ENCODE peak calls at places on chromosomes 11 and 22, in four cellular contexts. Z is uterus, U is foreskin fibroblast, L is WTC11. M is an unnamed sample.
A peak's percentile ranks its signal among the peaks of the same experiment; 100 is the strongest.

GRCh38 chr11:22459053-22459452 is 120.9 kb downstream of the SLC17A6 start:
- DNase-seq in Z (no peak), U (peak; percentile 2), L (no peak), M (no peak)

GRCh38 chr22:20979243-20979809 is 2.8 kb upstream of the LZTR1 start:
- DNase-seq in Z (peak; percentile 63), U (peak; percentile 77), L (peak; percentile 95), M (no peak)

GRCh38 chr11:31641477-31642062 is 132.0 kb downstream of the ELP4 start:
- DNase-seq in Z (no peak), U (peak; percentile 7), L (peak; percentile 65), M (no peak)

GRCh38 chr11:85431319-85431718 is 195.8 kb downstream of the DLG2 start:
- DNase-seq in Z (no peak), U (no peak), L (no peak), M (no peak)

GRCh38 chr11:125364085-125364822 is 131.8 kb downstream of the FEZ1 start:
- DNase-seq in Z (no peak), U (peak; percentile 32), L (no peak), M (no peak)

GRCh38 chr22:31295413-31295812 is 3.1 kb upstream of the PIK3IP1 start:
- DNase-seq in Z (no peak), U (no peak), L (no peak), M (no peak)

GRCh38 chr11:106748059-106748458 is 270.2 kb downstream of the GUCY1A2 start:
- DNase-seq in Z (no peak), U (no peak), L (no peak), M (no peak)

GRCh38 chr22:36332623-36333331 is 55.0 kb downstream of the MYH9 start:
- DNase-seq in Z (peak; percentile 70), U (peak; percentile 54), L (peak; percentile 44), M (no peak)

GRCh38 chr22:19842386-19843106 is 12.1 kb downstream of the GNB1L start:
- DNase-seq in Z (no peak), U (no peak), L (no peak), M (no peak)

GRCh38 chr11:74694536-74694935 is 36.7 kb downstream of the CHRDL2 start:
- DNase-seq in Z (no peak), U (no peak), L (no peak), M (no peak)

GRCh38 chr11:71127806-71128205 is 124.6 kb downstream of the SHANK2 start:
- DNase-seq in Z (no peak), U (no peak), L (no peak), M (no peak)

GRCh38 chr11:130571519-130571918 is 123.1 kb downstream of the ADAMTS15 start:
- DNase-seq in Z (no peak), U (no peak), L (no peak), M (no peak)

GRCh38 chr11:32198053-32198452 is 107.2 kb downstream of the RCN1 start:
- DNase-seq in Z (no peak), U (no peak), L (no peak), M (no peak)

GRCh38 chr11:63832336-63832735 is 6.6 kb upstream of the MARK2 start:
- DNase-seq in Z (no peak), U (no peak), L (no peak), M (no peak)

GRCh38 chr11:15988693-15989231 is 367.6 kb downstream of the SOX6 start:
- DNase-seq in Z (no peak), U (no peak), L (peak; percentile 55), M (no peak)

GRCh38 chr22:45246060-45246985 is 5.6 kb upstream of the KIAA0930 start:
- DNase-seq in Z (peak; percentile 88), U (peak; percentile 90), L (no peak), M (peak; percentile 97)

GRCh38 chr11:67370351-67371076 is 2.9 kb downstream of the CLCF1 start:
- DNase-seq in Z (peak; percentile 58), U (no peak), L (no peak), M (no peak)

GRCh38 chr11:45704635-45705034 is 39.2 kb upstream of the CHST1 start:
- DNase-seq in Z (no peak), U (no peak), L (no peak), M (no peak)

GRCh38 chr11:95788921-95789505 is 569 bp downstream of the FAM76B start:
- DNase-seq in Z (peak; percentile 19), U (peak; percentile 30), L (peak; percentile 44), M (no peak)

GRCh38 chr22:26642465-26643367 is 14.7 kb upstream of the MIAT start:
- DNase-seq in Z (no peak), U (no peak), L (peak; percentile 47), M (no peak)

GRCh38 chr11:114606003-114606801 is 10.6 kb upstream of the NXPE4 start:
- DNase-seq in Z (no peak), U (no peak), L (no peak), M (no peak)

GRCh38 chr22:32957093-32957835 is 100.9 kb downstream of the SYN3 start:
- DNase-seq in Z (no peak), U (no peak), L (no peak), M (no peak)

GRCh38 chr22:32958021-32958420 is 100.2 kb downstream of the SYN3 start:
- DNase-seq in Z (no peak), U (no peak), L (no peak), M (no peak)
- TF ChIP-seq CTCF in Z (no peak), U (no peak), L (no peak), M (no peak)

GRCh38 chr11:118928870-118929495 is 3.3 kb upstream of the BCL9L start:
- DNase-seq in Z (no peak), U (no peak), L (no peak), M (no peak)
- TF ChIP-seq CTCF in Z (peak; percentile 16), U (no peak), L (no peak), M (no peak)

DNA sequence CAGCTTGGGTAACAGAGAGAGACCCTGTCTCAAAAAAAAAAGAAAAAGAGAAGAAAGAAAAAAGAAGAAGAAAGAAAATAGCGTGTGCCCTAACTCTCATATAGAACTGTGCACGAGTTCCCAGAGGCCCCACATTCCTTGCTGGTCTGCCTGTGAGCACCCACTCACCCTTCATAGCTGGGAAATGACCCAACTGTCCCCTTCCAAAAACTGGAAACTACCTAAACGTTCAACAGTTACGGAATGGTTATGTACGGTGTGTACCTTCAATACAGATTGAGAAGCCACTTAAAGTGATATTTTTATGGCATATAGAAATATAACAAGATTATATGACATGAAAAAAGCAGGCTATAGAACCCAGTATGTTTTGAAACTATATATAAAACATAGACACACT is 82.0 kb downstream of the PARVA start:
- DNase-seq in Z (peak; percentile 6), U (no peak), L (no peak), M (no peak)
- TF ChIP-seq CTCF in Z (no peak), U (no peak), L (no peak), M (no peak)

DNA sequence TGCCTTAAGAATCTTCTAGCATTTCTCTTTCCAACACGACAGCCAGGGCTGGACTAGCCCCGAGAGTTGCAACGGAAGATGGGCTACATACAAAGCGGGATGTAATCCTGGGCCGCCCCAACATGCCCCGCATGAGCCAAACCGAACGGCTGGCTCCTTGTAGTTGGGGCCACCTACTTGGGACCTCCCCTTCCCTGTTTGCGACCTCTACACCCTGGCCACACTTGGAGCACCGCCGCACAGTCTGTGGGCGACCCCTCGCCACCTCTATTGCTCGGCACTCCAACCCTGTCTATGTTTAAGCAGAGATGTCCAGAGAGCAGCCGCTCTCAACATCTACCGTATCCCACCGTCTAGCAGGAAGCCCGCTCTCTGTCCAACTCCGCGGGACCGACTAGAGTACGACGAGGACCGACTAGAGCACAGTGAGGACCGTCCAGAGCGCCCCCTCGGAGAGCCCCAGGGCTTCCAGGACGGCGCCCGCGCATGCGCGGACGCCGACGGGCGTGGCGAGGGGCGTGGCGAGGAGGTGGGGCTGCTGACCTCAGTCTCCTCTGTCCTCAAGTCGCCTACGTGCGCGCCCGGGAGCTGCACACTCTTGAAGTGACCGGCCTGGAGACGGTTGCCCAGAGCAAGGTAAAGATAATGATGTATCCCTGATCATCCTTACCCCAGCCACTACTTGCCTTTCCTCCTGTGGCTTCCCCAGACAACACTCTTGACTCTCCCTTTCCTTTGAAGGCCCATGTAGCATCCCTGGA is 32.3 kb downstream of the NEAT1 start:
- DNase-seq in Z (peak; percentile 93), U (peak; percentile 83), L (peak; percentile 92), M (peak; percentile 56)
- TF ChIP-seq CTCF in Z (peak; percentile 19), U (no peak), L (no peak), M (peak; percentile 13)

DNA sequence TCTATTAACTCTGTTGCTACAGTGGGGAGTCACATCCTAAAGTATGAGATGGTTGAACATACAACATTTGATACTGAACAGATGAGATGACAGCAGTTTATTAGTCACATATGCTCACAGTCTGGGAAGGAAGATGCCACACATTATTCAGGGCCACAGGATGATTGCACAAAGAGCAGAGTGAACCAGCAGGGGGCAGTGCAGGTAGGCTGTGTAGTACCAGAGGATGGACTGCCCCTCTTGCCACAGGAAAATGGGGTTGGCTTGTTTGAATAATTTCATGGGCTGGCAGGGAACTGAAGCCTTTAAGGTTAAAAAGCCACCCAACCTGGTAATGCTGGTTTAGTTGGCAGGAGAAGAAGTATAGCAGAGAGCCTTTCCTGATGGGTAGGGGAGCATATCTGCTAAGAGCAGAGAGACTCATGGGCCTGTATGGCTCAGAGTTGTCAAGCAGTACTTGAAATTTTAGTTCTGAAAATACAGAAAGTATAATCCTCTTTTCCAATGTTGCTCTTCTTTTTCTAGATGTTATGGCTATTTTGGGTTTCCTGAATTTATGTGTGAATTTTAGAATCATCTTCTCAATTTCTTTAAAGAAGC is 180.4 kb upstream of the B3GAT1 start:
- DNase-seq in Z (no peak), U (no peak), L (peak; percentile 84), M (no peak)
- TF ChIP-seq CTCF in Z (no peak), U (no peak), L (peak; percentile 71), M (no peak)

DNA sequence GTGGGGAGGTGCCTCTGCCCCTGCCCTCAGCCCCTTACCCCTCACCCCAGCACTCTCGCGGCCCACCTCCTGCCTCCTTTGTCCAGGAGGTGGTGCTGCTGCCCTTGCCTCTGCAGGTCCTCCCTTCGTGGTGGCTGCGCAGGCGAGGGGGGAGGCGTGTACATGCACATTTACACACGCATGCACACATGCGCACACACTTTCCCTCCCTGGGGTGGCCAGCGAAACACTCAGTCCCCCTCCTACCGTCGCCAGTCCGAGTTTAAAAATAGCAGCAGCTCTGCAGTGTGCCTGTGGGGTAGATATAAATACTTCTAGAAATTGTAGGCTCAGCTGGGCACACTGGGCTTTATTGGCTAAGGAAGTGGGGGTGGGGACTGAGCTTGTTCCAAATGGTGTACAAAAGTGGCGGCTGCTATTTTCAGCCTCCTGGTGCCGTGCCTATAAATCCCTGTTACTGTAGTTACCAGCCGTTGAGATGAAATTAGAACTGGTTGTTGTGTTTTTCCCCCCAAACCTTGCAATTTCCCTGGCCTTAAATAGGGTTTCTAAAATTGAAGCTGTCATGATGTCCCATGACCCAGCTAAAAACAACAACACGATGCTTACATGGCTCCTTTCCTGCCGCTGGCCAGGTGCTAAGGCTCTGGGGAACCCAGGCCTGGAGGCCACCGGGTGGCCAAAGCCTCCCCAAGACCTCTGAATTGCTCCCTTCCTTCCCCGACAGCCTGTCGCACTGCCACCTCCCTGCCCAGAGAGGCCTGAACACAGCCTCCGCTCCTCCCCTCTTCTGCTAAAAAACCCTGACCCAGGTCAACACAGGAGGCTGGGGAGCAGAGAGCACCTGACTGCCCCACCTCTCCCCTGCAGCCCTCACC is 12.4 kb downstream of the PICK1 start:
- DNase-seq in Z (peak; percentile 71), U (peak; percentile 63), L (peak; percentile 58), M (no peak)
- TF ChIP-seq CTCF in Z (peak; percentile 68), U (peak; percentile 62), L (peak; percentile 25), M (peak; percentile 75)

GRCh38 chr22:48517039-48518030 is 1310.3 kb downstream of the BRD1 start:
- DNase-seq in Z (no peak), U (no peak), L (no peak), M (no peak)
- TF ChIP-seq CTCF in Z (no peak), U (peak; percentile 9), L (no peak), M (no peak)

DNA sequence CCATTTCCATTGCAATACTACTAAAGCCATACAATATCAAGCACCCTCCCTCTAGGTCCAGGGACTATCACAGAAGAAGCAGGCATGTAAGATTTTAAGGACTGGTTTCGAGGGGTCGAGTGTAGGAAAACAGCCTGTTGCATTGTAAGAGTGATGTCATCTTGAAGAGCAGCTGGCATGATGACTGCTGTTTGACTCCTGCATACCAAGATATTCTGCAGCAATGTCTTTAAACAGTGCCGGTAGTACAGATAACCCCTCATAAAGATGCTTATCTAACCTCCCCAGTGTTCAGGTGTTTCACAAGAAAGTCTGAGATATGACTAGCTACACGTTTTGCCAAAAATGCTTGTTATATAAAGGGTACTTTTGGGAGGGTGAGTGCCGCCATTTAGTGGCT is 11.9 kb downstream of the FAM111A start:
- DNase-seq in Z (no peak), U (no peak), L (no peak), M (no peak)
- TF ChIP-seq CTCF in Z (no peak), U (no peak), L (no peak), M (no peak)